ENCODE peak calls at places on chromosomes 5 and 9, in ten cellular contexts. K is HT1080; U is activated CD4-positive, alpha-beta T cell treated with anti-CD3 and anti-CD28 coated beads for 36 hours; Z is hypothalamus; T is activated CD8-positive, alpha-beta memory T cell treated with anti-CD3 and anti-CD28 coated beads, Interleukin-2, amount 50 U/mL, for 48 hours; E is GM12892; R is neural crest cell; D is HepG2; S is stimulated activated CD4-positive, alpha-beta T cell treated with anti-CD3 and anti-CD28 coated beads, Interleukin-1b, Interleukin-23, amount 100 ng/mL, for 48 hours; A is breast epithelium. I is an unnamed sample.

GRCh38 chr9:15018238-15018637 is 108.0 kb upstream of the FREM1 start:
- DNase-seq in K (no peak), U (no peak), Z (no peak), T (no peak), E (no peak), R (no peak), D (no peak), S (no peak), A (no peak), I (no peak)

GRCh38 chr9:12818431-12819000 is 43.7 kb downstream of the LURAP1L start:
- DNase-seq in K (no peak), U (no peak), Z (no peak), T (no peak), E (no peak), R (no peak), D (no peak), S (no peak), A (no peak), I (no peak)

GRCh38 chr9:134326754-134327526 is 685 bp downstream of the RXRA start:
- DNase-seq in K (peak; percentile 28), U (no peak), Z (no peak), T (no peak), E (no peak), R (peak; percentile 14), D (no peak), S (no peak), A (no peak), I (peak; percentile 79)

GRCh38 chr5:179176571-179177230 is 116.5 kb downstream of the ZNF354C start:
- DNase-seq in K (no peak), U (no peak), Z (no peak), T (no peak), E (no peak), R (no peak), D (no peak), S (no peak), A (peak; percentile 85), I (no peak)

GRCh38 chr5:104456122-104456521 is 893.5 kb upstream of the NUDT12 start:
- DNase-seq in K (no peak), U (no peak), Z (no peak), T (no peak), E (no peak), R (no peak), D (no peak), S (no peak), A (no peak), I (no peak)

GRCh38 chr5:157575096-157575872 is at the start of gene ADAM19:
- DNase-seq in K (peak; percentile 63), U (peak; percentile 70), Z (no peak), T (peak; percentile 70), E (peak; percentile 68), R (peak; percentile 55), D (no peak), S (peak; percentile 45), A (no peak), I (peak; percentile 78)

GRCh38 chr5:53739111-53739510 is 178.7 kb downstream of the NDUFS4 start:
- DNase-seq in K (no peak), U (no peak), Z (no peak), T (no peak), E (no peak), R (no peak), D (no peak), S (no peak), A (no peak), I (no peak)

GRCh38 chr9:120755827-120756434 is 37.3 kb downstream of the FBXW2 start:
- DNase-seq in K (peak; percentile 40), U (peak; percentile 74), Z (peak; percentile 20), T (peak; percentile 84), E (peak; percentile 21), R (peak; percentile 79), D (peak; percentile 39), S (peak; percentile 54), A (peak; percentile 37), I (peak; percentile 80)

GRCh38 chr5:36252722-36253340 is 11.1 kb upstream of the NADK2 start:
- DNase-seq in K (no peak), U (no peak), Z (no peak), T (no peak), E (no peak), R (no peak), D (no peak), S (no peak), A (no peak), I (no peak)

GRCh38 chr5:143826909-143827514 is 15.1 kb downstream of the HMHB1 start:
- DNase-seq in K (peak; percentile 48), U (peak; percentile 66), Z (no peak), T (no peak), E (peak; percentile 27), R (no peak), D (no peak), S (peak; percentile 61), A (no peak), I (no peak)

GRCh38 chr5:171757853-171758535 is 27.6 kb upstream of the SMIM23 start:
- DNase-seq in K (peak; percentile 95), U (no peak), Z (no peak), T (no peak), E (no peak), R (no peak), D (peak; percentile 30), S (no peak), A (no peak), I (no peak)

GRCh38 chr9:100884518-100884917 is 144.0 kb upstream of the PLPPR1 start:
- DNase-seq in K (no peak), U (no peak), Z (no peak), T (no peak), E (no peak), R (peak; percentile 10), D (no peak), S (no peak), A (no peak), I (no peak)

GRCh38 chr5:127425868-127426267 is 91.6 kb upstream of the PRRC1 start:
- DNase-seq in K (no peak), U (no peak), Z (no peak), T (no peak), E (no peak), R (no peak), D (no peak), S (no peak), A (no peak), I (no peak)

GRCh38 chr9:94847486-94847885 is 121.0 kb downstream of the AOPEP start:
- DNase-seq in K (peak; percentile 56), U (no peak), Z (no peak), T (no peak), E (no peak), R (no peak), D (no peak), S (no peak), A (no peak), I (no peak)

GRCh38 chr9:34579097-34579818 is 10.3 kb downstream of the CNTFR start:
- DNase-seq in K (no peak), U (no peak), Z (no peak), T (no peak), E (no peak), R (no peak), D (no peak), S (no peak), A (no peak), I (peak; percentile 68)

GRCh38 chr9:1337169-1337568 is 287.0 kb downstream of the DMRT2 start:
- DNase-seq in K (peak; percentile 60), U (no peak), Z (no peak), T (no peak), E (no peak), R (no peak), D (no peak), S (no peak), A (peak; percentile 35), I (no peak)

GRCh38 chr9:117487555-117488175 is 72.8 kb upstream of the ASTN2 start:
- DNase-seq in K (peak; percentile 74), U (peak; percentile 65), Z (peak; percentile 65), T (peak; percentile 76), E (peak; percentile 50), R (peak; percentile 86), D (peak; percentile 72), S (peak; percentile 46), A (peak; percentile 34), I (peak; percentile 93)

GRCh38 chr5:134092875-134093274 is 21.6 kb upstream of the TCF7 start:
- DNase-seq in K (peak; percentile 49), U (no peak), Z (no peak), T (no peak), E (no peak), R (no peak), D (no peak), S (peak; percentile 27), A (no peak), I (no peak)

GRCh38 chr9:107504585-107505455 is 15.3 kb upstream of the KLF4 start:
- DNase-seq in K (peak; percentile 84), U (no peak), Z (no peak), T (no peak), E (no peak), R (no peak), D (peak; percentile 90), S (no peak), A (peak; percentile 31), I (no peak)

GRCh38 chr5:179731791-179732411 is 721 bp upstream of the MAML1 start:
- DNase-seq in K (no peak), U (peak; percentile 51), Z (no peak), T (peak; percentile 66), E (no peak), R (peak; percentile 12), D (peak; percentile 59), S (peak; percentile 28), A (peak; percentile 33), I (no peak)

GRCh38 chr5:115920171-115920725 is 42.0 kb upstream of the LVRN start:
- DNase-seq in K (no peak), U (no peak), Z (no peak), T (no peak), E (no peak), R (no peak), D (no peak), S (no peak), A (no peak), I (no peak)